ENCODE peak calls at places on chromosome 14, in four cellular contexts. R is HepG2, Z is A549, S is upper lobe of left lung. E is an unnamed sample.

GRCh38 chr14:57747036-57747435 is 118.9 kb downstream of the SLC35F4 start:
- DNase-seq in R (no peak), Z (peak; percentile 18), S (no peak), E (peak; percentile 76)

GRCh38 chr14:77094672-77095284 is 3.3 kb upstream of the CIPC start:
- DNase-seq in R (peak; percentile 63), Z (peak; percentile 88), S (no peak), E (peak; percentile 83)

GRCh38 chr14:33542338-33543290 is 408.3 kb downstream of the EGLN3 start:
- DNase-seq in R (no peak), Z (no peak), S (no peak), E (no peak)

GRCh38 chr14:103721334-103722120 is 5.9 kb downstream of the ZFYVE21 start:
- DNase-seq in R (no peak), Z (peak; percentile 35), S (peak; percentile 63), E (no peak)

GRCh38 chr14:100651999-100652508 is 64.8 kb upstream of the BEGAIN start:
- DNase-seq in R (no peak), Z (no peak), S (no peak), E (no peak)

GRCh38 chr14:71006200-71006563 is 98.9 kb downstream of the PCNX1 start:
- DNase-seq in R (no peak), Z (no peak), S (no peak), E (no peak)

GRCh38 chr14:58026967-58027366 is 125.0 kb downstream of the ARMH4 start:
- DNase-seq in R (no peak), Z (no peak), S (no peak), E (no peak)

GRCh38 chr14:102389261-102389660 is 26.5 kb downstream of the TECPR2 start:
- DNase-seq in R (no peak), Z (no peak), S (no peak), E (no peak)

GRCh38 chr14:99744199-99744872 is 48.9 kb upstream of the EML1 start:
- DNase-seq in R (no peak), Z (no peak), S (no peak), E (no peak)

GRCh38 chr14:65167072-65167645 is 64.8 kb upstream of the MAX start:
- DNase-seq in R (no peak), Z (peak; percentile 44), S (no peak), E (no peak)

GRCh38 chr14:55553791-55554190 is 26.2 kb upstream of the KTN1 start:
- DNase-seq in R (no peak), Z (no peak), S (no peak), E (no peak)

GRCh38 chr14:55562135-55562534 is 17.9 kb upstream of the KTN1 start:
- DNase-seq in R (no peak), Z (no peak), S (no peak), E (no peak)

GRCh38 chr14:55556929-55557623 is 22.9 kb upstream of the KTN1 start:
- DNase-seq in R (peak; percentile 34), Z (peak; percentile 64), S (no peak), E (peak; percentile 89)
- TF ChIP-seq EP300 in R (no peak), Z (no peak), S (no peak), E (no peak)

DNA sequence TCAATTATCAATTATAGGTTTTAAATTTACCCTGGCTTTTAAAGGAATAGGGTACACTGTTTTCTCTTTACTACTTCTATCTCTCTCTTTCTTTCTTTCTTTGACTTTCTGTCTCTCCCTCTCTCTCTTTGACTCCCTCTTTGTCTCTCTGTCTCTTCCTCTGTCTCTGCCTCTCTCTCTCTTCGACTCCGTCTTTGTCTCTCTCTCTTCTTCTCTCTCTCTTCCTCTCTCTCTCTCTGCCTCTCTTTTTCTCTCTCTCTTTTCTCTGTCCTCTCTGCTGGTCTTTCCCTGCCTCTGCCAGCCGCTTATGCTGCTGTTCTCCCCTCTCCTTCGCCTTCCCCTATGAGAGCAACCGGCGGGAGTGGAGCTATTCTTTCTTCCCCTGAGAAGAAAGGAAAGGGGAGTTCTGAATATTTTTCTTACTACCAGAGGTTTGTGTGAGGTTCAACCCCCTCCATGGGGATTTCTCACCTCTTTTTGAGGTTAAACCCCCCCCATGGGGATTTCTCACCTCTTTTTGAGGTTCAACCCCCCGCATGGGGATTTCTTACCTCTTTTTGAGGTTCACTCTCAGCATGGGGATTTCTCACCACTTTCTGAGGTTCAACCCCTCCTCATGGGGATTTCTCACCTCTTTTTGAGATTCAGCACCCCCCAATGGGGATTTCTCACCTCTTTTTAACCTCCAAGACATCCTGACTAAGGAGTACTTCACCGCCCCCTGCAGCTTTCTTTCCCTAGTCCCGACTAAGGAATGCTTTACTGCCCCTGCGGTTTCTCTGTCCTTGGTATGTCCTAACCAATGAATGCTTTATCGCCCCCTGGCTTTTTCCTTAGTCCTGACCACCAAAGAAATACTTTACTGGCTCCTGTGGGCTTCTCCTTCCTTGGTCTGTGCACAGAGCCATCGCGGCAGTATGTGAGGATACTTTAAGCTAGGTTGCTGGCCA is 27.4 kb upstream of the DDHD1 start:
- DNase-seq in R (peak; percentile 15), Z (peak; percentile 45), S (no peak), E (no peak)
- TF ChIP-seq CTCF in R (peak; percentile 47), Z (no peak), S (no peak), E (no peak)

GRCh38 chr14:24271134-24271833 is at the start of gene RABGGTA:
- DNase-seq in R (peak; percentile 96), Z (peak; percentile 93), S (peak; percentile 96), E (peak; percentile 90)

GRCh38 chr14:24273422-24273998 is 2.1 kb upstream of the RABGGTA start:
- DNase-seq in R (peak; percentile 60), Z (peak; percentile 43), S (no peak), E (no peak)

GRCh38 chr14:24272442-24272841 is 1.0 kb upstream of the RABGGTA start:
- DNase-seq in R (no peak), Z (no peak), S (no peak), E (no peak)

GRCh38 chr14:24270537-24271133 is 762 bp downstream of the RABGGTA start:
- DNase-seq in R (no peak), Z (no peak), S (no peak), E (peak; percentile 25)

DNA sequence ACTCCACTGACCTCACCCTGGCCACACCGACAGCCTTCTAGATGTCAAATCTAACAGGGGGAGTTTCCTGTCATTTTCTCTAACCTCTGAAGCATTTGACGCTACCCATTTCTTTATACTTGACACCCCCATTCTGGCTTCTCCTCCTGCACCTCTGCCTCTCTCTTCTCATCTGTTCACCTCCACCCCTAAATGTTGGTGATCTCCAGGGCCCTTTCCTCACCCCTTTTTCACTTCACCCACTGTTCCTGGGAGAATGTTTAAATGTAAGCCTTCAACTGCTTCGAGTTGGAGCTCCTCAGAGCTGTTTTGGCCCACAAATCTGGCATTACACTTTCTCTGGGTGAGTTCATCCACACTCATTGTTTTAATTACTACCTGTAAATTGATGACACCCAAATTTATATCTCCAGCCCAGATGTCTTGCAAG is 452 bp upstream of the RABGGTA start:
- DNase-seq in R (no peak), Z (no peak), S (no peak), E (no peak)
- TF ChIP-seq POLR2A in R (no peak), Z (no peak), S (no peak), E (no peak)

DNA sequence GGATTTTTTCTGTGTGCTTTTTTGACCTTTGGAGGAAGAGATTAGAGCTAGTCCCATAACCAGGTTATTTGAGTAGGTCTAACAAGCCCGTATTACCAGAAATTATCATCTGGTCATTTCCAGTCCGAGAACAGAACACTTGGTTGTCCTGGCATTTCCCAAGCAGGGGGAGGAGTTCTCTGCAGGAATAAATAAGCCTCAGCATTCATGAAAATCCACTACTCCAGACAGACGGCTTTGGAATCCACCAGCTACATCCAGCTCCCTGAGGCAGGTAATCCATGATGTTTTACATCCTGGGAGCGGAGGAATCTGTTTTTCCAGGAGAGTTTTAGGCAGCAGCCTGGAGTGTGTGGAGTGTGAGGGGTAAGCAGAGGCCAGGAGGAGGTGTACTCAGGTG is at the start of gene SERPINA3:
- DNase-seq in R (peak; percentile 91), Z (no peak), S (no peak), E (no peak)
- TF ChIP-seq EP300 in R (peak; percentile 73), Z (no peak), S (no peak), E (no peak)

DNA sequence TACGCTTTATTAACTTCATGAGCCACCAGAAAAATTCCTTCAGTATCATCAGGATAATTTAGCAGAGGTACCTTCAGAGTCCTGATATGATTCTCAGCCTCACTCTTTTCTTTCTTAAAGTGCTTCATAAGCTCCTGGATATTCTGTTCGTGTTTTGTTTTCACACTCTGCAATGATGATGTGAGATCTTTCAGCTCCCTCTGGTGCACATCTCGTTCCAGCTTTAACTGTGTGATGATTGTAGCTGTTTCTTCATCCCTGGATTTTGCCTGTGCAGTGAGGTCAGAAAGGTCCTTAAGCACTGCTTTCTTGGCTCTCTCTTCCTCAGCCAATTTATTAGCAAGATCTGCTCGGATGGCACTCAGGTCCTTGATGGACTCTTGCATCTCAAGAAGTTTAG is 156.7 kb downstream of the CEP128 start:
- DNase-seq in R (no peak), Z (peak; percentile 26), S (no peak), E (no peak)
- TF ChIP-seq CTCF in R (peak; percentile 40), Z (no peak), S (no peak), E (no peak)

DNA sequence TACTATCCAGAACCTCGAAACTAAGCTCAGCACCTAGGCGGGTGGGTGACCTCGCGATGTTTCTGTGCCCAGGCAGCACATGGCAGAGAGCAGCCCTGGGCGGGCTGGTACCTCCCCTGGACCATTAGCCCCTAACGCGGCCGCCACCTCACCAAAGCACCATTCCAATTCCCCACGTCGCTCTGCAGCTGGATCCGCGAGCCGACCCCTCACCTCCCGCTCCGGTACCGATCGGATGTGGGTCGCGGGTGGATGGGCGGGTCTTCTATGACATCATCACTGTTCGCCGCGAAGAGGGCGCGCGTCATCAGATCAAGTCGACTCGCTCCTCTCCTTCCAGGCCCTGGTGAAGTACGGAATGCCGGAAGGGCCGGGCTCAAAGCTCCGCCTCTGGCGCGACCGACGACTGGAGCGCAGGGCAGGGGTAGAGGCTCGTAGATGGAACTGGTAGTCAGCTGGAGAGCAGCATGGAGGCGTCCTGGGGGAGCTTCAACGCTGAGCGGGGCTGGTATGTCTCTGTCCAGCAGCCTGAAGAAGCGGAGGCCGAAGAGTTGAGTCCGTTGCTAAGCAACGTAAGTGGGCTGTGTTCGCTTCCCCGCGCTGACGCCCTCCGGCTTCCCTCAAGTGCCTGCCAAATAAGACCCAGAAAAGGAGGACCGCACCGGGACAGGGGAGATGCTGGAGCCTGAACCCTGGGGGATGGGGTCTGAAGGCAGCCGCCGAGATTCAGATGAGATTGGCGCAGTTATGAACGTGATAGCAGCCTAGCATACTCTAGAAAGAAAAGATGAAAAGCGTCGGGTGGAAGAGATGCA is at the start of the genes SLC38A6 and TRMT5:
- DNase-seq in R (peak; percentile 91), Z (peak; percentile 96), S (peak; percentile 95), E (peak; percentile 94)
- TF ChIP-seq POLR2A in R (peak; percentile 90), Z (peak; percentile 62), S (peak; percentile 63), E (no peak)

DNA sequence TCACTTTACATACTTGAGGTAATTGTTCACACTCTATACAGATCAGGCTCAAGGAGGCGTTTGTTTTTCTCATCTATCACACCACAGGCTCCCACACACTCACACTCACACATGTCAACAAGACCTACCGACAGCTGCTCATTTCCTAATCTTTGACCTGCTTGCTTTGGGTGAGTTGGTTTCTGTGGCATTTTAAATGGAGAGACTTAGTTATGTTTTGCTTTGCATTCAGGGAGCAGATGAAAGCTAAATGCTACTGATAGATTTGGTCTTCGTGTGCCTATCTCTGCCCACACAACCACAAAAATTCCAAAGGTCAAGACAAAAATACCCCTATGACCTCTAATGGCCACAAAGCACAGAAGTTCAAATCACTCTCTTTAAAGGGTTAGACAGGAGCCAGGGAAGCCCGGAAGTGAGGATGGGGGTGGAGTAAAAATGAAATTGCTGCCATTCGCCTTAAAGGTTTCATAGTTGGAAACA is 203.5 kb upstream of the G2E3 start:
- DNase-seq in R (peak; percentile 84), Z (no peak), S (no peak), E (no peak)
- TF ChIP-seq EP300 in R (no peak), Z (no peak), S (no peak), E (no peak)